ENCODE peak calls at places on chromosomes 16 and 17, in five cellular contexts. One of them, this sample, is unnamed.
A peak's percentile ranks its signal among the peaks of the same experiment; 100 is the strongest.

GRCh38 chr16:48609453-48610023 is 442 bp downstream of the N4BP1 start:
- DNase-seq in SK-N-SH: no peak
- DNase-seq in MM.1S: peak; percentile 65
- DNase-seq in GM23338: peak; percentile 63
- DNase-seq in fibroblast of lung: peak; percentile 54
- DNase-seq in this sample: peak; percentile 78

GRCh38 chr17:74152591-74153455 is 50.7 kb upstream of the RPL38 start:
- DNase-seq in fibroblast of lung: no peak
- DNase-seq in GM23338: no peak
- DNase-seq in SK-N-SH: peak; percentile 91
- DNase-seq in MM.1S: no peak
- DNase-seq in this sample: no peak

GRCh38 chr17:42521666-42522262 is 14.3 kb upstream of the NAGLU start:
- DNase-seq in SK-N-SH: no peak
- DNase-seq in GM23338: no peak
- DNase-seq in MM.1S: no peak
- DNase-seq in fibroblast of lung: no peak
- DNase-seq in this sample: no peak

GRCh38 chr17:12256380-12256995 is 235.8 kb downstream of the MAP2K4 start:
- DNase-seq in MM.1S: peak; percentile 15
- DNase-seq in GM23338: peak; percentile 61
- DNase-seq in SK-N-SH: peak; percentile 43
- DNase-seq in fibroblast of lung: peak; percentile 48
- DNase-seq in this sample: peak; percentile 80

GRCh38 chr17:19284005-19284959 is 47.1 kb downstream of the EPN2 start:
- DNase-seq in GM23338: no peak
- DNase-seq in fibroblast of lung: no peak
- DNase-seq in SK-N-SH: no peak
- DNase-seq in MM.1S: peak; percentile 64
- DNase-seq in this sample: peak; percentile 70

GRCh38 chr17:68771867-68772515 is 170.8 kb upstream of the FAM20A start:
- DNase-seq in SK-N-SH: peak; percentile 52
- DNase-seq in MM.1S: peak; percentile 77
- DNase-seq in fibroblast of lung: peak; percentile 60
- DNase-seq in GM23338: peak; percentile 77
- DNase-seq in this sample: peak; percentile 79

GRCh38 chr17:63246344-63246743 is 199.8 kb downstream of the CYB561 start:
- DNase-seq in MM.1S: no peak
- DNase-seq in GM23338: no peak
- DNase-seq in SK-N-SH: peak; percentile 55
- DNase-seq in fibroblast of lung: peak; percentile 28
- DNase-seq in this sample: no peak

GRCh38 chr17:74165811-74166365 is 37.6 kb upstream of the RPL38 start:
- DNase-seq in MM.1S: no peak
- DNase-seq in fibroblast of lung: no peak
- DNase-seq in SK-N-SH: no peak
- DNase-seq in GM23338: no peak
- DNase-seq in this sample: no peak

GRCh38 chr16:80459331-80459777 is 81.4 kb upstream of the DYNLRB2 start:
- DNase-seq in GM23338: peak; percentile 30
- DNase-seq in MM.1S: no peak
- DNase-seq in fibroblast of lung: peak; percentile 82
- DNase-seq in SK-N-SH: no peak
- DNase-seq in this sample: no peak

GRCh38 chr17:77565166-77565565 is 393.3 kb upstream of the TNRC6C start:
- DNase-seq in GM23338: no peak
- DNase-seq in fibroblast of lung: no peak
- DNase-seq in SK-N-SH: no peak
- DNase-seq in MM.1S: no peak
- DNase-seq in this sample: no peak

GRCh38 chr17:78361227-78361683 is 1.4 kb upstream of the SOCS3 start:
- DNase-seq in SK-N-SH: peak; percentile 63
- DNase-seq in MM.1S: no peak
- DNase-seq in GM23338: no peak
- DNase-seq in fibroblast of lung: no peak
- DNase-seq in this sample: no peak

GRCh38 chr16:30846649-30847402 is 47.1 kb downstream of the BCL7C start:
- DNase-seq in SK-N-SH: no peak
- DNase-seq in MM.1S: no peak
- DNase-seq in GM23338: peak; percentile 23
- DNase-seq in fibroblast of lung: no peak
- DNase-seq in this sample: no peak

GRCh38 chr17:40903129-40903847 is 18.2 kb upstream of the KRT20 start:
- DNase-seq in fibroblast of lung: peak; percentile 74
- DNase-seq in SK-N-SH: no peak
- DNase-seq in MM.1S: no peak
- DNase-seq in GM23338: no peak
- DNase-seq in this sample: no peak

GRCh38 chr17:48893646-48894508 is 1.3 kb downstream of the ATP5MC1 start:
- DNase-seq in MM.1S: no peak
- DNase-seq in fibroblast of lung: no peak
- DNase-seq in SK-N-SH: no peak
- DNase-seq in GM23338: no peak
- DNase-seq in this sample: peak; percentile 39

GRCh38 chr16:54031107-54031760 is 255.4 kb downstream of the IRX3 start:
- DNase-seq in SK-N-SH: no peak
- DNase-seq in MM.1S: no peak
- DNase-seq in fibroblast of lung: peak; percentile 28
- DNase-seq in GM23338: no peak
- DNase-seq in this sample: no peak

GRCh38 chr17:79837888-79838540 is 1.2 kb downstream of the CBX4 start:
- DNase-seq in GM23338: no peak
- DNase-seq in SK-N-SH: peak; percentile 62
- DNase-seq in fibroblast of lung: no peak
- DNase-seq in MM.1S: peak; percentile 27
- DNase-seq in this sample: no peak

GRCh38 chr16:27429981-27430441 is 28.0 kb downstream of the IL21R start:
- DNase-seq in SK-N-SH: no peak
- DNase-seq in GM23338: no peak
- DNase-seq in fibroblast of lung: no peak
- DNase-seq in MM.1S: no peak
- DNase-seq in this sample: no peak

GRCh38 chr17:55661963-55662834 is 60.5 kb downstream of the TMEM100 start:
- DNase-seq in fibroblast of lung: no peak
- DNase-seq in MM.1S: no peak
- DNase-seq in SK-N-SH: no peak
- DNase-seq in GM23338: no peak
- DNase-seq in this sample: no peak

GRCh38 chr16:88830250-88830649 is 18.5 kb upstream of the APRT start:
- DNase-seq in GM23338: no peak
- DNase-seq in SK-N-SH: no peak
- DNase-seq in fibroblast of lung: no peak
- DNase-seq in MM.1S: no peak
- DNase-seq in this sample: no peak

GRCh38 chr16:88825146-88825545 is 13.4 kb upstream of the APRT start:
- DNase-seq in fibroblast of lung: no peak
- DNase-seq in GM23338: no peak
- DNase-seq in MM.1S: no peak
- DNase-seq in SK-N-SH: no peak
- DNase-seq in this sample: no peak

GRCh38 chr16:88826070-88826840 is 14.5 kb upstream of the APRT start:
- DNase-seq in MM.1S: no peak
- DNase-seq in SK-N-SH: no peak
- DNase-seq in fibroblast of lung: no peak
- DNase-seq in GM23338: no peak
- DNase-seq in this sample: no peak

GRCh38 chr16:88828711-88829110 is 17.0 kb upstream of the APRT start:
- DNase-seq in SK-N-SH: no peak
- DNase-seq in GM23338: no peak
- DNase-seq in MM.1S: no peak
- DNase-seq in fibroblast of lung: no peak
- DNase-seq in this sample: no peak

GRCh38 chr16:88827727-88828126 is 16.0 kb upstream of the APRT start:
- DNase-seq in fibroblast of lung: no peak
- DNase-seq in MM.1S: no peak
- DNase-seq in SK-N-SH: no peak
- DNase-seq in GM23338: no peak
- DNase-seq in this sample: no peak
- H3K4me2 ChIP-seq in fibroblast of lung: no peak overlapping the region
- H3K4me2 ChIP-seq in MM.1S: no peak overlapping the region
- H3K4me2 ChIP-seq in SK-N-SH: no peak overlapping the region
- H3K4me2 ChIP-seq in GM23338: no peak overlapping the region
- H3K4me2 ChIP-seq in this sample: no peak overlapping the region

GRCh38 chr17:81058263-81058871 is 23.4 kb downstream of the BAIAP2 start:
- DNase-seq in MM.1S: no peak
- DNase-seq in GM23338: no peak
- DNase-seq in fibroblast of lung: no peak
- DNase-seq in SK-N-SH: no peak
- DNase-seq in this sample: no peak

GRCh38 chr17:81057777-81058176 is 22.8 kb downstream of the BAIAP2 start:
- DNase-seq in SK-N-SH: peak; percentile 65
- DNase-seq in GM23338: no peak
- DNase-seq in MM.1S: no peak
- DNase-seq in fibroblast of lung: no peak
- DNase-seq in this sample: no peak

GRCh38 chr17:81056352-81056751 is 21.4 kb downstream of the BAIAP2 start:
- DNase-seq in GM23338: no peak
- DNase-seq in SK-N-SH: no peak
- DNase-seq in MM.1S: no peak
- DNase-seq in fibroblast of lung: no peak
- DNase-seq in this sample: no peak

GRCh38 chr17:81059026-81059425 is 24.1 kb downstream of the BAIAP2 start:
- DNase-seq in fibroblast of lung: no peak
- DNase-seq in GM23338: no peak
- DNase-seq in SK-N-SH: no peak
- DNase-seq in MM.1S: no peak
- DNase-seq in this sample: no peak

DNA sequence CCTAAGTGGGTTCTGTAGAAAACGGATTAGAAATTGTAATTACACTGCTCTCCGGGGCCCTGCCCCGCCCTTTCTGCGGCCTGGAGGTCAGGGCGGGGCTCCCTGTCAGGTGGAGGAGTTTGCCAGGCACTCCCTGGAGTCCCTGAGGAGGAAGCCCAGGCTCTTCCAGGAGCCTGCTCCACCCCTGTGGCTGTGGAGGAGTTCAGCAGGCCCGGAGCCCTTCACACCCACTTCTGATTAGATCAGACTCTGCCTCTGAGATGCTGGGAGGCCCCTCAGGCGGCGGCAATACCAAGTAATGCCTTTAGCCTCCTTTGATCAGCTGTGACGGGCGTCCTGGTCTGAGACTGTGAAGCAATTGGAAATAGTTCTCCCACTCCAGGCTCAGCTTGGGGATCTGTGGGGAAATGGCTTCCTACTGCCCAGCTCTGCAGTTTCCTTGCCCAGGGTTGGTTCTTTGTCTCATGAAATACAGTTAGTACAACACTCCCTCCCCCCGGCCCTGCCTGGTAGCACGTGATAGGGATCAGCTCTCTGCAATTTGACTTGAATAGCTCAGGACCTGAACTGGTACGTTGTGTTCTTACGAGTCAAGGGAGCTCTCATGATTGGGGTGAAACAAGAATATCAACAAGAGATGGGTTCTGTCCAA is 22.3 kb downstream of the BAIAP2 start:
- DNase-seq in GM23338: no peak
- DNase-seq in SK-N-SH: peak; percentile 84
- DNase-seq in fibroblast of lung: no peak
- DNase-seq in MM.1S: no peak
- DNase-seq in this sample: no peak
- H3K4me2 ChIP-seq in GM23338: no peak overlapping the region
- H3K4me2 ChIP-seq in SK-N-SH: no peak overlapping the region
- H3K4me2 ChIP-seq in fibroblast of lung: no peak overlapping the region
- H3K4me2 ChIP-seq in MM.1S: no peak overlapping the region
- H3K4me2 ChIP-seq in this sample: no peak overlapping the region

GRCh38 chr17:3167574-3167973 is 29.7 kb upstream of the OR1A2 start:
- DNase-seq in fibroblast of lung: no peak
- DNase-seq in SK-N-SH: no peak
- DNase-seq in GM23338: no peak
- DNase-seq in MM.1S: peak; percentile 10
- DNase-seq in this sample: peak; percentile 54
- H3K4me2 ChIP-seq in fibroblast of lung: no peak overlapping the region
- H3K4me2 ChIP-seq in SK-N-SH: no peak overlapping the region
- H3K4me2 ChIP-seq in GM23338: no peak overlapping the region
- H3K4me2 ChIP-seq in MM.1S: no peak overlapping the region
- H3K4me2 ChIP-seq in this sample: peak overlapping the region; percentile 14

GRCh38 chr16:50692644-50692998 is 785 bp upstream of the NOD2 start:
- DNase-seq in GM23338: no peak
- DNase-seq in SK-N-SH: no peak
- DNase-seq in MM.1S: no peak
- DNase-seq in fibroblast of lung: no peak
- DNase-seq in this sample: no peak
- H3K4me2 ChIP-seq in GM23338: peak overlapping the region; percentile 85
- H3K4me2 ChIP-seq in SK-N-SH: no peak overlapping the region
- H3K4me2 ChIP-seq in MM.1S: no peak overlapping the region
- H3K4me2 ChIP-seq in fibroblast of lung: no peak overlapping the region
- H3K4me2 ChIP-seq in this sample: no peak overlapping the region

DNA sequence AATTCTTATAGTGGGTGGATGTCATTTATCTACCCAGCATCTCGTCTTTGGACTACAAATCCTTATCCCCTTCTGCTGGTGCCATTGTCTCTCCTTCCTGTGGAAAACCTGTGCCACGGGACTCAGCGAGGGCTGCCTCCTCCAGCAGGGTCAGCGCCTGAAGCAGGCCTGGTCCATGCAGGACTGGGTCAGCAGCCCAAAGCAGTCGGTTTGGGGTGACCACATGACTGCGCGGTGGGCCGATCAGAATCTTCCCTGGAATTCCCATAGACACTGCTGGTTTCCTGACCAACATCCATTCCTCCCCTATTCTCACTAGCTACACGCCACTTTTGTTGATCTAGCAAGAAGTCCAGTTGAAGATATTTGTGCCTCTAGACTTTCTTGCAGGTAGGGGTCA is 26.9 kb downstream of the RPRML start:
- DNase-seq in MM.1S: no peak
- DNase-seq in GM23338: no peak
- DNase-seq in fibroblast of lung: no peak
- DNase-seq in SK-N-SH: no peak
- DNase-seq in this sample: no peak
- H3K4me2 ChIP-seq in MM.1S: no peak overlapping the region
- H3K4me2 ChIP-seq in GM23338: no peak overlapping the region
- H3K4me2 ChIP-seq in fibroblast of lung: no peak overlapping the region
- H3K4me2 ChIP-seq in SK-N-SH: no peak overlapping the region
- H3K4me2 ChIP-seq in this sample: no peak overlapping the region